ENCODE peak calls at places on chromosome 15, in ten cellular contexts. K, F, W, N, I, V, X, T, Z and L are unnamed samples.
A peak's percentile ranks its signal among the peaks of the same experiment; 100 is the strongest.

GRCh38 chr15:87115795-87116194 is 1036.1 kb downstream of the AGBL1 start:
- DNase-seq in K (no peak), F (no peak), W (no peak), N (no peak), I (no peak), V (no peak), X (no peak), T (no peak), Z (no peak), L (no peak)

GRCh38 chr15:58148120-58148519 is 9.9 kb downstream of the AQP9 start:
- DNase-seq in K (no peak), F (no peak), W (no peak), N (no peak), I (no peak), V (no peak), X (no peak), T (no peak), Z (no peak), L (no peak)

GRCh38 chr15:92438471-92438870 is 44.8 kb downstream of the ST8SIA2 start:
- DNase-seq in K (no peak), F (no peak), W (no peak), N (no peak), I (no peak), V (no peak), X (no peak), T (no peak), Z (no peak), L (no peak)

GRCh38 chr15:89364341-89364740 is 29.7 kb upstream of the POLG start:
- DNase-seq in K (no peak), F (no peak), W (no peak), N (no peak), I (no peak), V (no peak), X (no peak), T (no peak), Z (no peak), L (no peak)

GRCh38 chr15:91948001-91948608 is 94.6 kb downstream of the SLCO3A1 start:
- DNase-seq in K (peak; percentile 62), F (no peak), W (peak; percentile 69), N (no peak), I (no peak), V (no peak), X (no peak), T (peak; percentile 53), Z (no peak), L (peak; percentile 43)

GRCh38 chr15:83571820-83572707 is 81.9 kb upstream of the ADAMTSL3 start:
- DNase-seq in K (peak; percentile 53), F (no peak), W (no peak), N (no peak), I (no peak), V (no peak), X (no peak), T (peak; percentile 68), Z (no peak), L (no peak)

GRCh38 chr15:69324031-69324430 is 25.3 kb downstream of the PAQR5 start:
- DNase-seq in K (no peak), F (no peak), W (no peak), N (no peak), I (no peak), V (no peak), X (peak; percentile 27), T (no peak), Z (no peak), L (peak; percentile 44)

GRCh38 chr15:59199775-59200465 is 6.7 kb upstream of the LDHAL6B start:
- DNase-seq in K (peak; percentile 54), F (no peak), W (no peak), N (no peak), I (no peak), V (no peak), X (no peak), T (peak; percentile 86), Z (no peak), L (peak; percentile 31)

GRCh38 chr15:74172751-74173544 is 562 bp upstream of the ISLR start:
- DNase-seq in K (peak; percentile 90), F (no peak), W (no peak), N (peak; percentile 88), I (peak; percentile 74), V (peak; percentile 70), X (peak; percentile 88), T (no peak), Z (peak; percentile 88), L (no peak)

GRCh38 chr15:49987198-49987785 is 131.7 kb downstream of the ATP8B4 start:
- DNase-seq in K (peak; percentile 40), F (no peak), W (no peak), N (no peak), I (no peak), V (no peak), X (no peak), T (no peak), Z (no peak), L (no peak)

GRCh38 chr15:63135804-63136203 is 14.1 kb downstream of the LACTB start:
- DNase-seq in K (peak; percentile 88), F (no peak), W (peak; percentile 29), N (no peak), I (no peak), V (no peak), X (no peak), T (peak; percentile 51), Z (no peak), L (peak; percentile 45)
- H3K4me3 ChIP-seq in K (no peak overlapping the region), F (no peak overlapping the region), W (no peak overlapping the region), N (no peak overlapping the region), I (no peak overlapping the region), V (no peak overlapping the region), X (no peak overlapping the region), T (no peak overlapping the region), Z (no peak overlapping the region), L (no peak overlapping the region)

DNA sequence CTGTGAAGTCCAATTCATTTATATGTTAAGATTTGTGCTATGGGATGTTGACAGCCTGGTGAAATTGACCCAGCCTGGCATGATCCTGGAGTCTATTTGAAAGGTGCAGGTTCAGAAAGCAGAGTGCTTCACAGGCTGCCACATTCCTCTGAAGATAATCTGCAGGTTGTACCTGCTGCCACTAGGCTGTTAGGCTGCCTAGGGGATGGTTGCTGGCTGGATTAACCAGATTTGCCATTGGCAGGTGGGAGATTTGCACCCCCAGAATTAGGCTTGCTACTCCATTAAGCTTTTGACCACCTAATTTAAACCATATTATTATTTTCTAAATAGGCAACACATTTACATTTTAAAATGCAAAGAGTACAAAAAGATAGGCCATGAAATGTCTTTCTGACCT is 85.8 kb upstream of the RASGRP1 start:
- DNase-seq in K (no peak), F (no peak), W (no peak), N (no peak), I (no peak), V (no peak), X (no peak), T (no peak), Z (no peak), L (no peak)
- H3K27me3 ChIP-seq in K (no peaks in the 10 kb centered on the region), F (no peaks in the 10 kb centered on the region), W (no peaks in the 10 kb centered on the region), N (no peaks in the 10 kb centered on the region), I (no peaks in the 10 kb centered on the region), V (no peaks in the 10 kb centered on the region), X (no peaks in the 10 kb centered on the region), T (peaks cover 66% of the 10 kb centered on the region), Z (no peaks in the 10 kb centered on the region), L (no peaks in the 10 kb centered on the region)

GRCh38 chr15:81093961-81094360 is 40.1 kb upstream of the CFAP161 start:
- DNase-seq in K (no peak), F (no peak), W (no peak), N (no peak), I (no peak), V (no peak), X (no peak), T (no peak), Z (no peak), L (no peak)

GRCh38 chr15:81088496-81088895 is 45.6 kb upstream of the CFAP161 start:
- DNase-seq in K (no peak), F (no peak), W (no peak), N (no peak), I (no peak), V (no peak), X (no peak), T (no peak), Z (no peak), L (no peak)

GRCh38 chr15:81092559-81092902 is 41.5 kb upstream of the CFAP161 start:
- DNase-seq in K (peak; percentile 50), F (no peak), W (no peak), N (peak; percentile 39), I (peak; percentile 50), V (no peak), X (peak; percentile 46), T (no peak), Z (no peak), L (peak; percentile 14)

GRCh38 chr15:81095690-81096365 is 38.2 kb upstream of the CFAP161 start:
- DNase-seq in K (no peak), F (no peak), W (no peak), N (no peak), I (no peak), V (no peak), X (no peak), T (no peak), Z (no peak), L (no peak)

DNA sequence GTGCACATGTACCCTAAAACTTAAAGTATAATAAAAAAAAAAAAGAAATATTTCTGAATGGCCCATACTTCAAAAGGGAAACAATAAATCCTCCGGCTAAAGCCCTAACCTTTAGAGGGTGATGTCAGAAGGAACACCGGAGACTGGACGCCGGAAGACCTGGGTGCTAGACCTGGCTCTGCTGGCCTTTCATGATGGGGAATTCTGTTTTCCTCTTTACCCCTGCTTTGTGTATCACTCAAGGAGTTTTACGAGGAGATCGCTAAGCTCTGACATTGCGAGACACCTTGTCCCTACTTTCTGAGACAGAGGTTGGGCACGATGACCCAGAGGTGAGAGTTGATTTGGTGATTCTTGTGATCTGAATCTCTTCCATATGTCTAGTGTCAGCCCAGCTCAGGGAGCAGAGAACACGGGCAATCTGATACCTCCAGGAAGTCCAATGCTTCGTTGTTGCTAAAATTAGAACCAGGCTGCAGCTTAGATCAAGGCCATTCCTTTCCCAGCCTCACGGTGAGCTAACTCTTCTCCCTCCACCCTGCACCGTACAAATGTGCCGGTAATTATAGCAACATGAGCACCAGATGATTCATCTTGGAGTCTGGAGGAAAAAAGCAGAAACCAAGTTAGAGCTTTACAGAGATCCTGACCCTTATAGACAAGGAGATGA is 42.0 kb upstream of the CFAP161 start:
- DNase-seq in K (peak; percentile 71), F (no peak), W (peak; percentile 35), N (peak; percentile 72), I (peak; percentile 39), V (no peak), X (peak; percentile 20), T (peak; percentile 52), Z (no peak), L (peak; percentile 71)
- H3K4me3 ChIP-seq in K (no peak overlapping the region), F (no peak overlapping the region), W (no peak overlapping the region), N (no peak overlapping the region), I (peak overlapping the region; percentile 42), V (no peak overlapping the region), X (no peak overlapping the region), T (no peak overlapping the region), Z (no peak overlapping the region), L (no peak overlapping the region)

DNA sequence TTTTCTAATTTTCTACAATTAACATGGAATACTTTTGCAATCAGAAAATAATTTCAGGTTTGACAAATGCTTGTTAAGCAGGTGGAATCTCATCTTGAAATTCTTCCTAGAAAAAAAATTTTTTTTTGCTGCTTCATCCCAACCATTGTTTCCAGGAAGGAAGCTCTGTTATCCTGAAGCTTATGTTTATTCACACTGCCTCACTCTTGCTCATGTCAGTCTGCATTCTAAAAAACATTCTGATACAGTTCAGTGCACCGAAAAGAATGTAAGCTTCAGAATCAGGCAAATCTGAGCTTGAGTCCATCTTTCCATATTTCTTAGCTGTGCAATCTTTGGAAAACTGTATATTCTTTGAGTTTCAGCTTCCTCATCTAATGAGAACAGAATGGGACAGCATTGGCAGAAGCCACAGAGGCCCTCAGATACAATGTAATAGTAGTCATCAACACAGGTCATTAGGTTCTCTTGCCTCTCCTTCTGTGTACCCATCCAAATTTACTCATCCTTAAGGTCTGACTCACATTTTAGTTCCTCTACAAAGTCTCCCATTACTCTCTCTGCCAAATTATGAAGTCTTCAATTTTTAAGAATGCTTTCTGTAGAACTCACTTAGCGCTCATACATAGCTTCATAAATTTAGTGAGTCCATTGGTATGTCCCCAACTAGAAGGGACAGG is 881.8 kb upstream of the NR2F2 start:
- DNase-seq in K (no peak), F (no peak), W (no peak), N (no peak), I (no peak), V (no peak), X (no peak), T (peak; percentile 60), Z (no peak), L (peak; percentile 13)
- H3K27me3 ChIP-seq in K (no peaks in the 10 kb centered on the region), F (no peaks in the 10 kb centered on the region), W (no peaks in the 10 kb centered on the region), N (no peaks in the 10 kb centered on the region), I (no peaks in the 10 kb centered on the region), V (no peaks in the 10 kb centered on the region), X (no peaks in the 10 kb centered on the region), T (no peaks in the 10 kb centered on the region), Z (no peaks in the 10 kb centered on the region), L (no peaks in the 10 kb centered on the region)